ENCODE peak calls at places on chromosomes 2 and 18, in eight cellular contexts. K is fibroblast of lung, Q is kidney epithelial cell, U is Calu3, W is HL-60, A is right lobe of liver, Z is esophagus squamous epithelium, S is heart left ventricle. T is an unnamed sample.

GRCh38 chr2:136058262-136058661 is 59.7 kb downstream of the CXCR4 start:
- DNase-seq in W (no peak), Z (no peak), S (no peak), U (no peak), A (no peak), K (no peak), Q (no peak), T (no peak)

GRCh38 chr2:203949228-203949627 is 12.7 kb downstream of the ICOS start:
- DNase-seq in W (no peak), S (no peak), K (peak), A (no peak), U (no peak), Q (no peak), Z (no peak), T (no peak)

GRCh38 chr2:46942891-46943626 is 27.5 kb upstream of the MCFD2 start:
- DNase-seq in S (no peak), K (no peak), Q (no peak), W (no peak), A (no peak), Z (no peak), U (no peak), T (no peak)

GRCh38 chr2:14567561-14567960 is 65.0 kb upstream of the LRATD1 start:
- DNase-seq in A (no peak), W (no peak), S (no peak), U (no peak), K (peak), Z (no peak), Q (peak), T (no peak)

GRCh38 chr2:38215993-38216392 is 140.0 kb upstream of the CYP1B1 start:
- DNase-seq in Z (no peak), W (no peak), Q (no peak), A (no peak), S (no peak), U (no peak), K (peak), T (no peak)

GRCh38 chr2:28395334-28396061 is 2.8 kb downstream of the FOSL2 start:
- DNase-seq in Q (no peak), S (no peak), W (peak), U (no peak), K (peak), A (no peak), Z (no peak), T (no peak)

GRCh38 chr2:191656792-191657191 is 21.1 kb upstream of the NABP1 start:
- DNase-seq in U (no peak), A (no peak), Z (no peak), K (no peak), S (no peak), W (no peak), Q (no peak), T (no peak)

GRCh38 chr2:233143700-233144331 is 83.7 kb downstream of the INPP5D start:
- DNase-seq in W (no peak), Z (no peak), K (no peak), Q (no peak), S (no peak), U (no peak), A (no peak), T (no peak)

GRCh38 chr2:68185541-68186164 is 28.0 kb downstream of the PNO1 start:
- DNase-seq in Z (no peak), U (peak), W (peak), K (peak), S (peak), Q (no peak), A (peak), T (peak)

GRCh38 chr2:106759962-106760361 is 126.0 kb downstream of the ST6GAL2 start:
- DNase-seq in W (no peak), Q (no peak), U (no peak), K (no peak), A (no peak), Z (no peak), S (no peak), T (no peak)

GRCh38 chr2:145597809-145598208 is 1077.9 kb upstream of the ZEB2 start:
- DNase-seq in Q (no peak), A (no peak), W (no peak), Z (no peak), U (no peak), S (no peak), K (peak), T (no peak)

GRCh38 chr2:158990397-158991209 is 22.2 kb downstream of the TANC1 start:
- DNase-seq in Q (peak), K (peak), U (no peak), W (no peak), A (no peak), S (no peak), Z (no peak), T (no peak)

GRCh38 chr2:43420310-43420903 is 175.4 kb downstream of the THADA start:
- DNase-seq in A (no peak), Q (no peak), Z (no peak), K (no peak), U (no peak), W (no peak), S (no peak), T (no peak)

GRCh38 chr2:169526451-169526850 is 16.9 kb downstream of the KLHL41 start:
- DNase-seq in Q (no peak), W (no peak), S (no peak), U (no peak), Z (no peak), K (no peak), A (no peak), T (no peak)

GRCh38 chr2:170573660-170574059 is 141.5 kb upstream of the SP5 start:
- DNase-seq in Z (no peak), W (no peak), U (no peak), K (no peak), A (no peak), Q (no peak), S (no peak), T (no peak)

GRCh38 chr18:26405190-26405781 is 143.1 kb downstream of the KCTD1 start:
- DNase-seq in K (peak), S (peak), U (peak), Q (no peak), W (no peak), Z (no peak), A (peak), T (peak)

GRCh38 chr2:57850415-57851130 is 196.0 kb upstream of the VRK2 start:
- DNase-seq in Q (no peak), W (no peak), A (no peak), S (no peak), K (no peak), Z (no peak), U (no peak), T (no peak)

GRCh38 chr2:45816273-45816672 is 164.8 kb downstream of the PRKCE start:
- DNase-seq in A (peak), K (peak), W (no peak), S (no peak), Q (no peak), U (no peak), Z (no peak), T (no peak)

GRCh38 chr2:239518286-239519080 is 117.7 kb upstream of the HDAC4 start:
- DNase-seq in K (no peak), A (no peak), W (no peak), S (no peak), Z (no peak), Q (no peak), U (no peak), T (no peak)

GRCh38 chr18:2213905-2214304 is 357.4 kb downstream of the METTL4 start:
- DNase-seq in U (no peak), W (no peak), Z (no peak), A (no peak), K (no peak), Q (no peak), S (no peak), T (no peak)

GRCh38 chr2:8435608-8436007 is 246.2 kb upstream of the ID2 start:
- DNase-seq in K (no peak), S (no peak), Z (no peak), Q (no peak), U (no peak), W (no peak), A (no peak), T (no peak)

GRCh38 chr2:8430628-8431027 is 251.2 kb upstream of the ID2 start:
- DNase-seq in U (no peak), S (no peak), A (no peak), Z (no peak), K (no peak), Q (no peak), W (no peak), T (no peak)

GRCh38 chr2:8431446-8432125 is 250.3 kb upstream of the ID2 start:
- DNase-seq in Q (no peak), S (no peak), A (no peak), W (no peak), U (no peak), Z (no peak), K (no peak), T (no peak)

GRCh38 chr2:8432712-8433336 is 249.0 kb upstream of the ID2 start:
- DNase-seq in K (no peak), Z (no peak), W (no peak), A (no peak), S (no peak), U (no peak), Q (no peak), T (no peak)

GRCh38 chr2:8433390-8433789 is 248.5 kb upstream of the ID2 start:
- DNase-seq in A (no peak), Q (no peak), K (no peak), Z (no peak), U (no peak), S (no peak), W (no peak), T (no peak)
- TF ChIP-seq CTCF in A (no peak), Q (no peak), K (no peak), Z (no peak), U (no peak), S (no peak), W (no peak), T (no peak)

GRCh38 chr2:200968735-200969134 is 5.3 kb upstream of the ORC2 start:
- DNase-seq in W (no peak), S (no peak), Z (no peak), A (no peak), Q (no peak), K (no peak), U (no peak), T (no peak)
- TF ChIP-seq CTCF in W (no peak), S (no peak), Z (no peak), A (no peak), Q (no peak), K (no peak), U (no peak), T (no peak)

DNA sequence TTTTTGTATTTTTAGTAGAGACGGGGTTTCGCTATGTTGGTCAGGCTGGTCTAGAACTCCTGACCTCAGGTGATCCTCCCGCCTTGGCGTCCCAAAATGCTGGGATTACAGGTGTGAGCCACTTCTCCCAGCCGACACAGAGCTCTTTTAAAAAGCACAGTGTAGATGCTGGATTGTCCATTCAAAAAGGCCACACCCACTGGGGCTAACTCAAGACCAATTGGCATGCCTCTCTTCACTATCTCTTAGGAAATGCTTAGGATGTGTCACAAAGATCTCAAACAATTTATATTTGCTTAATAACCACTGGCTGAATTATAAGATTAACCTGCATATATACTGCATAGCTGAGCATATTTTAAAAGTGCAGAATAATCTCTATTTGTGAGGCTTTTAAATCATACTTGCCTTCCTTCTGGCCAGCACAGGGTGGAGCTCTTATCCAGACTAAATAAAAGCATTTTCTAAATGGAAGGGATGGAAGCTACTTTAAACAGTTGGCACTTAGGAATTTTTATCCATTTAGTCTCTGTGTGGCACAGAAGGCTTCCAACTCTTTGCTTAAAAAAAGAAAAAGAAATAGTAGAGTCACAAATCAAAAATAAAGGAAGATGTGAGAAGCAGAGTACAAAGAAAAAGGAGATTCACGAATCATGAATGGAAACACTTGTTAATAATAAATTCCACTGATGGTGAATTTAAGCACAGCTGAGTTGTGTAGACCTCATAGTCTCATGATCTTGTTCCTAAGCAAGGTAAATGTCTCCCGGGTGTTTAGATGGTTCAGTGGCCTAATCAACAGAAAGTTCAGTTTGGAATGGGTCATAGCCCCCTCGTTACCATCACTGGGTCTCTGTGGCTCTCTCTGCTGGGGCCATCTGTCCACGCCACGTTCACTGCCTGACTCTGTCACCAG is 22.4 kb downstream of the CRYGD start:
- DNase-seq in K (peak), A (no peak), Z (no peak), S (no peak), U (peak), Q (no peak), W (no peak), T (no peak)
- TF ChIP-seq CTCF in K (peak), A (peak), Z (no peak), S (no peak), U (no peak), Q (peak), W (no peak), T (peak)

DNA sequence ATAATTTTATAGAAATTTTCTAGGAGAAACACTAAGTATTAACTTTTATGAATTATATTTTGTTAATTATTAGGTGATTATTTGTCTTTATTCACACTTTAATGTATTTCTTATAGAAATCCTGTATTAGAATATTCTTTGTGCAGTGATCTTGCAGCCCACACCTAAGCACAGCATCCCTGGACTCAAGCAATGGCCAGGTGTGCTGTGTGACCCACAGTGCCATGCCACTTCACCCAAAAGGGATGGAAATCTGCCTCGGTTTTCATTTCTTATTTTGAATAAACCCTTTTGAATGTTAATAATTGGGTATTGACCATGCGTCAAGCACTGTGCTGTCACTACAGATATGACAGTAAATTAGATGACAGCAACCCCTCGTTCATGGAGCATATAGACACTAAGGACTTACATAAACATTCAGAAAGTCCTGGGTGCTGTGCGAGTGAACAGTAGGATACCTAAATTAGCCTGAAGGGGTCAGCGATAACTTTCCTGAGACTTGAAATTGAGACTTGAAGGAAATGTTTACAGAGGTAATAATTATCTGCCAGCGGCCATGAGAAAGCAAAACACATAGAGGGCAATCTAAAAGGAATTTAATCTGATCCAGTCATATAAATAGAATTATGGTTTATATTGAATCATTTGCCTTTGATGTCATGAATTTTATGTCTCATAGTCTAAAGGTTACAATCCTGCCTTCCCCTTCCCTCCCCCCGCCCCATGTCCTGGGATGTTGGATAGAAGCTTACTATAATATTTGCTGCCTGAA is 52.7 kb upstream of the CALCRL start:
- DNase-seq in A (no peak), S (no peak), W (no peak), K (peak), Z (no peak), U (peak), Q (no peak), T (no peak)
- TF ChIP-seq CTCF in A (no peak), S (no peak), W (no peak), K (peak), Z (no peak), U (peak), Q (no peak), T (peak)

DNA sequence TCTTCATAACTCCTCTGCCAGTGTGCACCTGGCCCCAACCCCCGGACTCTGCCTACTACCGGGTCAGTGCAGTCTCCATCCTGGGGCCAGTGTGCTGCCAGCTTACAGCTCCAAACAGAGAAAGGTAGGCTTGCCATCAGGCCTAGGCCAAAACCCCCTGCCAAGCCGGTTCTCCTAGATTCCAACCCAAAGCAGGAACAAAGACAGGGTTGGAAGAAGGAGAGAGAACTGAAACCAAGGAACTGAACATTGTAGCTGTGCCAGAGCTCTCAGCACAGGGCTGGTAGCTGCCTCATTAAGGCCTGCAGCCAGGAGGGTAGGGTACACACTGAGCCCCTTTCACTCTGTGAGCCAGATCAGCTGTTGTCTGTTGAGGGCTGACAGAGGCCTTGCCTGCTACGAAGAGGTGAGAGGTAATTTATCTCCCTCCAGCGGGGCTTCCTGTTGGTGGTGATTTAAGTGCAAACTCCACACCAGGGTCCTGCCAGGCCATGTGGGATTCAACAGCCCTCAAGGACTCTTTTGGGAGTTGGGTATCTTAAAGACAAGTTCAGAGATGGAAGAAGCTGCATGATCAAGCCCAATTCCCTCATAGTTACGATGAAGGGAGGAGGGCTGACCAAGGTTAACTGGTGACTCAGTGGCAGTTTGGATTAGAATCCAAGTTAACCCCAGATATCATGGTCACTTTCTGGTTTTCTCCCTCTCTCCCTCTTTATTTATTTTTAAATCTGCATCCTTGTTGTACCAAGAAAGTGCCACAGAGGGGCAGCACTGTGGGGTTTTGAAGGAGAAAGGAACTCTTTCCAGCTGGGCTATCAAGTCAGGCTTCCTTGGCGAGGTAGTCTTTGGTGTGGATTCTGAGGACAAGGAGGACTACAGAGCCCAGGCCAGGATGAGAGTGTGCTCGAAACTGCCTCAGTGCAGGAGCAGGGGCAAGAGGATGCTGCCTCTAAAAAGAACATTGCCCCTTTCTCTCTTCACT is 48.1 kb downstream of the CYRIA start:
- DNase-seq in Z (no peak), U (peak), K (peak), Q (no peak), W (no peak), S (no peak), A (no peak), T (no peak)
- TF ChIP-seq CTCF in Z (peak), U (peak), K (peak), Q (peak), W (peak), S (peak), A (peak), T (peak)

GRCh38 chr2:64859208-64860161 is 129.7 kb upstream of the SLC1A4 start:
- DNase-seq in A (peak), Z (peak), U (peak), W (peak), S (peak), Q (no peak), K (peak), T (peak)
- TF ChIP-seq CTCF in A (no peak), Z (no peak), U (no peak), W (no peak), S (peak), Q (no peak), K (no peak), T (no peak)

GRCh38 chr18:48666613-48667012 is 127.8 kb downstream of the CTIF start:
- DNase-seq in A (no peak), S (no peak), Z (no peak), U (no peak), Q (no peak), K (no peak), W (no peak), T (no peak)

GRCh38 chr18:48665654-48666053 is 126.8 kb downstream of the CTIF start:
- DNase-seq in S (no peak), A (no peak), Q (no peak), U (no peak), Z (no peak), K (no peak), W (no peak), T (no peak)

GRCh38 chr18:48668466-48669179 is 129.8 kb downstream of the CTIF start:
- DNase-seq in K (no peak), U (no peak), W (no peak), Z (no peak), Q (no peak), S (no peak), A (no peak), T (no peak)

GRCh38 chr18:48669180-48669675 is 130.4 kb downstream of the CTIF start:
- DNase-seq in W (no peak), Q (no peak), U (no peak), Z (no peak), K (no peak), S (no peak), A (no peak), T (no peak)

GRCh38 chr18:48667276-48668254 is 128.7 kb downstream of the CTIF start:
- DNase-seq in Z (no peak), A (no peak), S (no peak), K (no peak), W (no peak), U (peak), Q (peak), T (no peak)
- TF ChIP-seq CTCF in Z (no peak), A (no peak), S (no peak), K (peak), W (no peak), U (peak), Q (peak), T (peak)

GRCh38 chr2:105297211-105297610 is 32.3 kb downstream of the TGFBRAP1 start:
- DNase-seq in U (no peak), W (no peak), Q (no peak), Z (no peak), K (no peak), A (no peak), S (no peak), T (no peak)

GRCh38 chr2:105291981-105292380 is 37.6 kb downstream of the TGFBRAP1 start:
- DNase-seq in Z (no peak), U (no peak), A (no peak), Q (no peak), S (no peak), W (no peak), K (no peak), T (no peak)

GRCh38 chr2:105294046-105294445 is 35.5 kb downstream of the TGFBRAP1 start:
- DNase-seq in Z (no peak), Q (no peak), W (no peak), U (no peak), K (no peak), S (no peak), A (no peak), T (no peak)

GRCh38 chr2:105296017-105296611 is 33.4 kb downstream of the TGFBRAP1 start:
- DNase-seq in S (no peak), Z (no peak), W (no peak), U (no peak), A (no peak), K (no peak), Q (no peak), T (no peak)

DNA sequence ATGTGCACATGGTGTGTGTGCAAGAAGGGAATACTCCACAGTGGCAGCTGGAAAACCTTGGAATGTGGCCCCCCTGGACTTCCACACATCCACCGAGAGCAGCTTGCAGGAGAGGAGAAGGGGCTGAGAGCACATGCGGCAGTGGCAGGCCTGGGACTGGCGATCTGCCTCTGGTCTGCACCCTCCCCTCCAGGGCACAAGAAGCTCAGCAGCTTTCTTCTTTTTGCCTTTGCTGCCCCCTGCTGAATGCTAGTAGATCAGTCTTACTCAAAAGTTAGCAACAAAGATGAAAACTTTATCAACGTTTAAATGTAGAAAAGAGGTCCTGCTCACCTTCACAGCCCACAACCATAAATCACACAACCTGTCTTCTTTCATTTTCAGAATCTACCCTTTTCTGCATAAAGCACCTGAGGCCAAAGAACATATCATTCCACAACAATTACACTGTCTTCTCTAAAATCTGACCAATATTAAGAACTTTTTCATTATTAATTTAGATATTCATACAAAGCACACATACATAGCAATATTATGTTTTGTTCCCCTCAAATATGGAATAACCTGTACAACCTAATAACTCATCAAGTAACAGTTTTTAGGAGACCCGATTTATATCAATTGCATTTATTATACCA is 34.6 kb downstream of the TGFBRAP1 start:
- DNase-seq in A (no peak), Q (no peak), U (peak), K (peak), S (peak), Z (no peak), W (peak), T (peak)
- TF ChIP-seq CTCF in A (peak), Q (peak), U (peak), K (peak), S (peak), Z (peak), W (peak), T (peak)

T was measured in nephron progenitor cell.